ENCODE peak calls at places on chromosomes 16 and 17, in six cellular contexts. I, C, F, M, S and O are unnamed samples. For H3K36me3, the result is how much of the 10 kb centered on the place peaks cover.

GRCh38 chr16:88747588-88748301 is 37.3 kb downstream of the PIEZO1 start:
- DNase-seq in I (peak), C (no peak), F (no peak), M (no peak), S (no peak), O (peak)

GRCh38 chr16:30947533-30948086 is 1.3 kb upstream of the ORAI3 start:
- DNase-seq in I (peak), C (no peak), F (no peak), M (no peak), S (no peak), O (no peak)

GRCh38 chr17:39132192-39132600 is 19.2 kb downstream of the PLXDC1 start:
- DNase-seq in I (peak), C (no peak), F (peak), M (peak), S (no peak), O (no peak)

GRCh38 chr16:66220766-66221165 is 145.7 kb upstream of the CDH5 start:
- DNase-seq in I (no peak), C (no peak), F (no peak), M (no peak), S (no peak), O (no peak)

GRCh38 chr17:3659541-3660111 is 8.8 kb downstream of the TAX1BP3 start:
- DNase-seq in I (no peak), C (peak), F (peak), M (peak), S (peak), O (peak)

GRCh38 chr17:225551-225950 is 44.1 kb upstream of the DOC2B start:
- DNase-seq in I (no peak), C (no peak), F (no peak), M (no peak), S (no peak), O (no peak)

GRCh38 chr17:27430882-27431491 is 25.3 kb upstream of the KSR1 start:
- DNase-seq in I (peak), C (no peak), F (peak), M (peak), S (no peak), O (peak)

GRCh38 chr17:28643979-28644781 is 778 bp downstream of the BLTP2 start:
- DNase-seq in I (peak), C (no peak), F (peak), M (peak), S (peak), O (peak)

GRCh38 chr16:57390635-57391307 is 13.8 kb upstream of the CCL17 start:
- DNase-seq in I (no peak), C (no peak), F (no peak), M (no peak), S (no peak), O (no peak)

GRCh38 chr17:9875441-9875840 is 29.6 kb downstream of the RCVRN start:
- DNase-seq in I (peak), C (no peak), F (peak), M (peak), S (no peak), O (no peak)

GRCh38 chr17:15457723-15458094 is 9.7 kb downstream of the CDRT4 start:
- DNase-seq in I (no peak), C (peak), F (no peak), M (no peak), S (no peak), O (no peak)

GRCh38 chr17:4583796-4584124 is 569 bp upstream of the SMTNL2 start:
- DNase-seq in I (peak), C (no peak), F (no peak), M (no peak), S (no peak), O (no peak)

GRCh38 chr17:82687375-82687861 is 11.1 kb downstream of the RAB40B start:
- DNase-seq in I (no peak), C (peak), F (no peak), M (no peak), S (no peak), O (peak)

GRCh38 chr17:28684963-28685362 is 23.0 kb downstream of the SUPT6H start:
- DNase-seq in I (no peak), C (peak), F (peak), M (peak), S (no peak), O (no peak)

GRCh38 chr17:28347261-28347891 is 10.0 kb downstream of the POLDIP2 start:
- DNase-seq in I (no peak), C (no peak), F (peak), M (peak), S (no peak), O (no peak)

GRCh38 chr17:63634163-63634562 is 11.9 kb downstream of the MAP3K3 start:
- DNase-seq in I (peak), C (no peak), F (no peak), M (peak), S (no peak), O (no peak)

GRCh38 chr16:17836868-17837602 is 366.3 kb upstream of the XYLT1 start:
- DNase-seq in I (peak), C (no peak), F (peak), M (peak), S (no peak), O (no peak)

GRCh38 chr17:9185142-9185541 is 163.8 kb downstream of the NTN1 start:
- DNase-seq in I (no peak), C (no peak), F (no peak), M (no peak), S (no peak), O (no peak)

GRCh38 chr17:8611135-8611534 is 19.4 kb downstream of the MYH10 start:
- DNase-seq in I (no peak), C (no peak), F (peak), M (peak), S (no peak), O (no peak)

GRCh38 chr16:70738083-70738977 is 52.5 kb upstream of the MTSS2 start:
- DNase-seq in I (peak), C (peak), F (peak), M (peak), S (peak), O (no peak)

GRCh38 chr16:84878770-84879169 is 59.0 kb downstream of the CRISPLD2 start:
- DNase-seq in I (no peak), C (no peak), F (no peak), M (no peak), S (no peak), O (no peak)

GRCh38 chr16:11880047-11880446 is 28.7 kb upstream of the RSL1D1 start:
- DNase-seq in I (no peak), C (no peak), F (no peak), M (no peak), S (no peak), O (no peak)

GRCh38 chr17:20279631-20280030 is 187.7 kb downstream of the LGALS9B start:
- DNase-seq in I (no peak), C (no peak), F (no peak), M (no peak), S (no peak), O (no peak)

GRCh38 chr16:88665148-88665547 is 2.3 kb upstream of the MVD start:
- DNase-seq in I (no peak), C (no peak), F (no peak), M (no peak), S (no peak), O (no peak)

GRCh38 chr17:65550075-65550635 is 11.3 kb downstream of the AXIN2 start:
- DNase-seq in I (peak), C (no peak), F (no peak), M (no peak), S (no peak), O (no peak)

GRCh38 chr16:3071655-3072054 is 6.2 kb downstream of the IL32 start:
- DNase-seq in I (no peak), C (no peak), F (no peak), M (no peak), S (no peak), O (no peak)

GRCh38 chr17:62627219-62627903 is at the start of gene MRC2:
- DNase-seq in I (peak), C (no peak), F (peak), M (peak), S (peak), O (peak)

GRCh38 chr17:2076461-2076984 is 21.6 kb downstream of the HIC1 start:
- DNase-seq in I (no peak), C (no peak), F (peak), M (no peak), S (no peak), O (no peak)

GRCh38 chr16:53949716-53950410 is 245.9 kb downstream of the FTO start:
- DNase-seq in I (no peak), C (no peak), F (peak), M (no peak), S (no peak), O (no peak)

GRCh38 chr16:73636196-73636595 is 588.3 kb upstream of the ZFHX3 start:
- DNase-seq in I (peak), C (no peak), F (no peak), M (no peak), S (no peak), O (no peak)

GRCh38 chr17:50661795-50662391 is 27.2 kb downstream of the ABCC3 start:
- DNase-seq in I (peak), C (peak), F (peak), M (peak), S (peak), O (peak)
- TF ChIP-seq CTCF in I (no peak), C (no peak), F (no peak), M (no peak), S (no peak), O (no peak)

DNA sequence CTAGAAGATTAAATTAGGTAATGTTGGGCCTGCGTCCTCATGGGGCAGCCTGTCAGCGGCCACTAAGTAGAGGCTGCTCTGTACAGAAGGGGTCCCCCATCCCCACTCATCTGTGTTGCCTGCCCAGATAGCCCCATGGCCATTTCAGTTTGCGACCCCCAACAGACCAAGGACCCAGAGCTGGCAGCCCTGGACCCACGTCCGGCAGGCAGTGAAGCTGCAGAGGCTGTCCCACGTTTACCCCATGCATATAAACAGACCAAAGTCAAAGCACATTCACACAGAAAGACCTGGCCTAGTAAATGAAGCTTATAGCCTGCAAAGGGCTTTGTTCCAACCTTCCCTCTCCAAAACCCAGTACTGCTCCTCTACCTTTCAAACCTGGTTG is 4.6 kb downstream of the PDF start:
- DNase-seq in I (no peak), C (no peak), F (no peak), M (no peak), S (no peak), O (no peak)
- H3K4me3 ChIP-seq in I (no peak), C (no peak), F (no peak), M (no peak), S (no peak), O (no peak)

GRCh38 chr16:14549789-14550153 is 80.3 kb downstream of the PARN start:
- DNase-seq in I (no peak), C (no peak), F (no peak), M (no peak), S (no peak), O (no peak)
- H3K36me3 ChIP-seq in I (under half), C (under half), F (under half), M (under half), S (under half), O (under half)

DNA sequence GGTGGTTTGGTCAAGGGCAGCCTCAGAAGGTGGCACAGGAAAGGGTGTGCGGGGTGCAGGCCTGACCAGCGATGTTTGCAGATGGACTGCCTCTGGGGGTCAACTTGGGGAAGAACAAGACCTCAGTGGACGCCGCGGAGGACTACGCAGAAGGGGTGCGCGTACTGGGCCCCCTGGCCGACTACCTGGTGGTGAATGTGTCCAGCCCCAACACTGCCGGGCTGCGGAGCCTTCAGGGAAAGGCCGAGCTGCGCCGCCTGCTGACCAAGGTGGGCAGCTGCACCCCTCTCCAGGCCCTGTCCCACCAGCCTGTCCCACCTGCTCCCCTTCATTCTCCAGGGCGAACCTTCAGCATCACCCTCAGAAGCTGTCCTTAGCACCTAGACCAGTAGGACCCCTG is 12.5 kb downstream of the DHODH start:
- DNase-seq in I (peak), C (no peak), F (no peak), M (no peak), S (no peak), O (no peak)
- TF ChIP-seq CTCF in I (peak), C (no peak), F (no peak), M (peak), S (no peak), O (no peak)